ENCODE peak calls at places on chromosomes 5 and 9, in ten cellular contexts. One of them, this sample, is unnamed.

GRCh38 chr9:136107155-136107952 is 11.3 kb downstream of the TMEM250 start:
- DNase-seq in pancreas: no peak
- DNase-seq in stimulated activated CD8-positive, alpha-beta memory T cell treated with anti-CD3 and anti-CD28 coated beads, Interleukin-15, amount 100 ng/mL, for 4 hours: no peak
- DNase-seq in HS-5: no peak
- DNase-seq in NCI-H187: no peak
- DNase-seq in ascending aorta: no peak
- DNase-seq in stimulated activated CD4-positive, alpha-beta T cell treated with anti-CD3 and anti-CD28 coated beads, Interleukin-1b, Interleukin-23, amount 100 ng/mL, for 24 hours: no peak
- DNase-seq in pons: no peak
- DNase-seq in PC-9: no peak
- DNase-seq in Kasumi-1: peak; percentile 46
- DNase-seq in this sample: no peak

GRCh38 chr5:118956727-118957126 is 31.6 kb downstream of the DTWD2 start:
- DNase-seq in HS-5: peak; percentile 5
- DNase-seq in PC-9: no peak
- DNase-seq in NCI-H187: no peak
- DNase-seq in ascending aorta: no peak
- DNase-seq in Kasumi-1: peak; percentile 46
- DNase-seq in stimulated activated CD8-positive, alpha-beta memory T cell treated with anti-CD3 and anti-CD28 coated beads, Interleukin-15, amount 100 ng/mL, for 4 hours: no peak
- DNase-seq in stimulated activated CD4-positive, alpha-beta T cell treated with anti-CD3 and anti-CD28 coated beads, Interleukin-1b, Interleukin-23, amount 100 ng/mL, for 24 hours: no peak
- DNase-seq in pons: no peak
- DNase-seq in pancreas: no peak
- DNase-seq in this sample: no peak

GRCh38 chr5:83718195-83718825 is 2.3 kb downstream of the HAPLN1 start:
- DNase-seq in PC-9: peak; percentile 25
- DNase-seq in stimulated activated CD8-positive, alpha-beta memory T cell treated with anti-CD3 and anti-CD28 coated beads, Interleukin-15, amount 100 ng/mL, for 4 hours: no peak
- DNase-seq in Kasumi-1: peak; percentile 86
- DNase-seq in ascending aorta: peak; percentile 70
- DNase-seq in pons: peak; percentile 76
- DNase-seq in HS-5: peak; percentile 29
- DNase-seq in pancreas: peak; percentile 5
- DNase-seq in NCI-H187: peak; percentile 1
- DNase-seq in stimulated activated CD4-positive, alpha-beta T cell treated with anti-CD3 and anti-CD28 coated beads, Interleukin-1b, Interleukin-23, amount 100 ng/mL, for 24 hours: no peak
- DNase-seq in this sample: no peak

GRCh38 chr9:83707518-83707767 is 315 bp downstream of the UBQLN1 start:
- DNase-seq in pons: no peak
- DNase-seq in NCI-H187: no peak
- DNase-seq in PC-9: no peak
- DNase-seq in stimulated activated CD4-positive, alpha-beta T cell treated with anti-CD3 and anti-CD28 coated beads, Interleukin-1b, Interleukin-23, amount 100 ng/mL, for 24 hours: no peak
- DNase-seq in Kasumi-1: no peak
- DNase-seq in ascending aorta: peak; percentile 89
- DNase-seq in HS-5: peak; percentile 53
- DNase-seq in stimulated activated CD8-positive, alpha-beta memory T cell treated with anti-CD3 and anti-CD28 coated beads, Interleukin-15, amount 100 ng/mL, for 4 hours: no peak
- DNase-seq in pancreas: no peak
- DNase-seq in this sample: no peak

GRCh38 chr9:34254966-34255825 is 73.9 kb downstream of the KIF24 start:
- DNase-seq in HS-5: no peak
- DNase-seq in Kasumi-1: no peak
- DNase-seq in pancreas: peak; percentile 67
- DNase-seq in stimulated activated CD4-positive, alpha-beta T cell treated with anti-CD3 and anti-CD28 coated beads, Interleukin-1b, Interleukin-23, amount 100 ng/mL, for 24 hours: no peak
- DNase-seq in PC-9: no peak
- DNase-seq in ascending aorta: no peak
- DNase-seq in NCI-H187: no peak
- DNase-seq in stimulated activated CD8-positive, alpha-beta memory T cell treated with anti-CD3 and anti-CD28 coated beads, Interleukin-15, amount 100 ng/mL, for 4 hours: no peak
- DNase-seq in pons: no peak
- DNase-seq in this sample: no peak

GRCh38 chr9:127805620-127806019 is 2.9 kb downstream of the FPGS start:
- DNase-seq in pons: no peak
- DNase-seq in NCI-H187: no peak
- DNase-seq in HS-5: no peak
- DNase-seq in stimulated activated CD8-positive, alpha-beta memory T cell treated with anti-CD3 and anti-CD28 coated beads, Interleukin-15, amount 100 ng/mL, for 4 hours: no peak
- DNase-seq in pancreas: no peak
- DNase-seq in PC-9: no peak
- DNase-seq in ascending aorta: no peak
- DNase-seq in Kasumi-1: peak; percentile 31
- DNase-seq in stimulated activated CD4-positive, alpha-beta T cell treated with anti-CD3 and anti-CD28 coated beads, Interleukin-1b, Interleukin-23, amount 100 ng/mL, for 24 hours: no peak
- DNase-seq in this sample: no peak

GRCh38 chr9:121725008-121725795 is 73.8 kb downstream of the DAB2IP start:
- DNase-seq in ascending aorta: peak; percentile 99
- DNase-seq in stimulated activated CD4-positive, alpha-beta T cell treated with anti-CD3 and anti-CD28 coated beads, Interleukin-1b, Interleukin-23, amount 100 ng/mL, for 24 hours: no peak
- DNase-seq in NCI-H187: no peak
- DNase-seq in PC-9: no peak
- DNase-seq in stimulated activated CD8-positive, alpha-beta memory T cell treated with anti-CD3 and anti-CD28 coated beads, Interleukin-15, amount 100 ng/mL, for 4 hours: no peak
- DNase-seq in pons: peak; percentile 54
- DNase-seq in HS-5: no peak
- DNase-seq in Kasumi-1: no peak
- DNase-seq in pancreas: peak; percentile 92
- DNase-seq in this sample: no peak

GRCh38 chr5:43019615-43020293 is 20.4 kb downstream of the ANXA2R start:
- DNase-seq in pons: peak; percentile 53
- DNase-seq in stimulated activated CD8-positive, alpha-beta memory T cell treated with anti-CD3 and anti-CD28 coated beads, Interleukin-15, amount 100 ng/mL, for 4 hours: peak; percentile 58
- DNase-seq in PC-9: peak; percentile 80
- DNase-seq in NCI-H187: peak; percentile 95
- DNase-seq in pancreas: peak; percentile 24
- DNase-seq in ascending aorta: peak; percentile 83
- DNase-seq in stimulated activated CD4-positive, alpha-beta T cell treated with anti-CD3 and anti-CD28 coated beads, Interleukin-1b, Interleukin-23, amount 100 ng/mL, for 24 hours: no peak
- DNase-seq in HS-5: no peak
- DNase-seq in Kasumi-1: peak; percentile 94
- DNase-seq in this sample: peak; percentile 75

GRCh38 chr5:19928556-19929421 is 59.2 kb downstream of the CDH18 start:
- DNase-seq in PC-9: no peak
- DNase-seq in ascending aorta: no peak
- DNase-seq in stimulated activated CD4-positive, alpha-beta T cell treated with anti-CD3 and anti-CD28 coated beads, Interleukin-1b, Interleukin-23, amount 100 ng/mL, for 24 hours: no peak
- DNase-seq in pons: peak; percentile 9
- DNase-seq in stimulated activated CD8-positive, alpha-beta memory T cell treated with anti-CD3 and anti-CD28 coated beads, Interleukin-15, amount 100 ng/mL, for 4 hours: no peak
- DNase-seq in pancreas: no peak
- DNase-seq in HS-5: peak; percentile 96
- DNase-seq in NCI-H187: no peak
- DNase-seq in Kasumi-1: peak; percentile 10
- DNase-seq in this sample: no peak

GRCh38 chr5:131513780-131514179 is 121.2 kb downstream of the RAPGEF6 start:
- DNase-seq in NCI-H187: no peak
- DNase-seq in stimulated activated CD8-positive, alpha-beta memory T cell treated with anti-CD3 and anti-CD28 coated beads, Interleukin-15, amount 100 ng/mL, for 4 hours: no peak
- DNase-seq in pancreas: no peak
- DNase-seq in Kasumi-1: no peak
- DNase-seq in stimulated activated CD4-positive, alpha-beta T cell treated with anti-CD3 and anti-CD28 coated beads, Interleukin-1b, Interleukin-23, amount 100 ng/mL, for 24 hours: no peak
- DNase-seq in HS-5: no peak
- DNase-seq in ascending aorta: no peak
- DNase-seq in pons: no peak
- DNase-seq in PC-9: no peak
- DNase-seq in this sample: no peak

GRCh38 chr9:78101247-78101646 is 69.6 kb upstream of the GNAQ start:
- DNase-seq in HS-5: no peak
- DNase-seq in pancreas: no peak
- DNase-seq in ascending aorta: no peak
- DNase-seq in stimulated activated CD8-positive, alpha-beta memory T cell treated with anti-CD3 and anti-CD28 coated beads, Interleukin-15, amount 100 ng/mL, for 4 hours: no peak
- DNase-seq in Kasumi-1: no peak
- DNase-seq in pons: no peak
- DNase-seq in NCI-H187: no peak
- DNase-seq in stimulated activated CD4-positive, alpha-beta T cell treated with anti-CD3 and anti-CD28 coated beads, Interleukin-1b, Interleukin-23, amount 100 ng/mL, for 24 hours: no peak
- DNase-seq in PC-9: no peak
- DNase-seq in this sample: no peak

GRCh38 chr5:99590806-99591205 is 662.0 kb upstream of the CHD1 start:
- DNase-seq in NCI-H187: no peak
- DNase-seq in PC-9: no peak
- DNase-seq in Kasumi-1: no peak
- DNase-seq in pancreas: no peak
- DNase-seq in ascending aorta: no peak
- DNase-seq in stimulated activated CD8-positive, alpha-beta memory T cell treated with anti-CD3 and anti-CD28 coated beads, Interleukin-15, amount 100 ng/mL, for 4 hours: no peak
- DNase-seq in stimulated activated CD4-positive, alpha-beta T cell treated with anti-CD3 and anti-CD28 coated beads, Interleukin-1b, Interleukin-23, amount 100 ng/mL, for 24 hours: no peak
- DNase-seq in pons: no peak
- DNase-seq in HS-5: no peak
- DNase-seq in this sample: no peak

GRCh38 chr9:110919609-110920008 is 118.7 kb downstream of the LPAR1 start:
- DNase-seq in NCI-H187: no peak
- DNase-seq in pancreas: no peak
- DNase-seq in ascending aorta: no peak
- DNase-seq in stimulated activated CD4-positive, alpha-beta T cell treated with anti-CD3 and anti-CD28 coated beads, Interleukin-1b, Interleukin-23, amount 100 ng/mL, for 24 hours: no peak
- DNase-seq in Kasumi-1: peak; percentile 88
- DNase-seq in PC-9: peak; percentile 17
- DNase-seq in HS-5: peak; percentile 77
- DNase-seq in pons: peak; percentile 60
- DNase-seq in stimulated activated CD8-positive, alpha-beta memory T cell treated with anti-CD3 and anti-CD28 coated beads, Interleukin-15, amount 100 ng/mL, for 4 hours: no peak
- DNase-seq in this sample: no peak

GRCh38 chr5:180802325-180803180 is at the start of gene MGAT1:
- DNase-seq in PC-9: peak; percentile 77
- DNase-seq in HS-5: peak; percentile 64
- DNase-seq in stimulated activated CD8-positive, alpha-beta memory T cell treated with anti-CD3 and anti-CD28 coated beads, Interleukin-15, amount 100 ng/mL, for 4 hours: peak; percentile 70
- DNase-seq in pancreas: peak; percentile 80
- DNase-seq in pons: peak; percentile 53
- DNase-seq in Kasumi-1: peak; percentile 76
- DNase-seq in stimulated activated CD4-positive, alpha-beta T cell treated with anti-CD3 and anti-CD28 coated beads, Interleukin-1b, Interleukin-23, amount 100 ng/mL, for 24 hours: peak; percentile 74
- DNase-seq in NCI-H187: no peak
- DNase-seq in ascending aorta: peak; percentile 93
- DNase-seq in this sample: peak; percentile 40

GRCh38 chr5:157168286-157168685 is 2.2 kb upstream of the GARIN3 start:
- DNase-seq in pancreas: no peak
- DNase-seq in stimulated activated CD8-positive, alpha-beta memory T cell treated with anti-CD3 and anti-CD28 coated beads, Interleukin-15, amount 100 ng/mL, for 4 hours: no peak
- DNase-seq in ascending aorta: no peak
- DNase-seq in pons: no peak
- DNase-seq in HS-5: no peak
- DNase-seq in PC-9: no peak
- DNase-seq in NCI-H187: no peak
- DNase-seq in stimulated activated CD4-positive, alpha-beta T cell treated with anti-CD3 and anti-CD28 coated beads, Interleukin-1b, Interleukin-23, amount 100 ng/mL, for 24 hours: no peak
- DNase-seq in Kasumi-1: no peak
- DNase-seq in this sample: no peak

GRCh38 chr5:132473019-132473531 is 17.5 kb downstream of the IRF1 start:
- DNase-seq in stimulated activated CD4-positive, alpha-beta T cell treated with anti-CD3 and anti-CD28 coated beads, Interleukin-1b, Interleukin-23, amount 100 ng/mL, for 24 hours: no peak
- DNase-seq in ascending aorta: no peak
- DNase-seq in pancreas: no peak
- DNase-seq in Kasumi-1: no peak
- DNase-seq in pons: no peak
- DNase-seq in NCI-H187: no peak
- DNase-seq in stimulated activated CD8-positive, alpha-beta memory T cell treated with anti-CD3 and anti-CD28 coated beads, Interleukin-15, amount 100 ng/mL, for 4 hours: peak; percentile 58
- DNase-seq in HS-5: no peak
- DNase-seq in PC-9: no peak
- DNase-seq in this sample: no peak

This sample was measured in NCI-H1048.